ENCODE peak calls at places on chromosomes 13 and 19, in seven cellular contexts. K, T, N, B, W, O and L are unnamed samples.

GRCh38 chr19:852136-853013 is at the start of gene ELANE:
- DNase-seq in K (no peak), T (no peak), N (no peak), B (no peak), W (no peak), O (no peak), L (no peak)

GRCh38 chr19:8148410-8149231 is 771 bp downstream of the FBN3 start:
- DNase-seq in K (no peak), T (no peak), N (no peak), B (peak), W (peak), O (no peak), L (no peak)

GRCh38 chr13:90414691-90415596 is 932.5 kb upstream of the MIR17HG start:
- DNase-seq in K (peak), T (no peak), N (no peak), B (no peak), W (peak), O (no peak), L (peak)

GRCh38 chr13:80888421-80888820 is 547.5 kb upstream of the SPRY2 start:
- DNase-seq in K (no peak), T (no peak), N (no peak), B (no peak), W (no peak), O (no peak), L (no peak)

GRCh38 chr13:98802999-98803666 is 50.7 kb upstream of the SLC15A1 start:
- DNase-seq in K (no peak), T (no peak), N (no peak), B (no peak), W (no peak), O (no peak), L (no peak)

GRCh38 chr13:98004107-98004506 is 50.6 kb downstream of the IPO5 start:
- DNase-seq in K (peak), T (no peak), N (no peak), B (no peak), W (peak), O (no peak), L (peak)

GRCh38 chr19:48760514-48761221 is 5.3 kb downstream of the FGF21 start:
- DNase-seq in K (no peak), T (no peak), N (no peak), B (no peak), W (no peak), O (no peak), L (no peak)

GRCh38 chr19:48629599-48630288 is 7.4 kb downstream of the DBP start:
- DNase-seq in K (no peak), T (no peak), N (no peak), B (no peak), W (peak), O (no peak), L (peak)

GRCh38 chr13:92994056-92994455 is 232.6 kb upstream of the GPC6 start:
- DNase-seq in K (peak), T (no peak), N (no peak), B (no peak), W (no peak), O (no peak), L (peak)

GRCh38 chr13:83057119-83057518 is 825.2 kb downstream of the SLITRK1 start:
- DNase-seq in K (peak), T (no peak), N (no peak), B (no peak), W (no peak), O (no peak), L (peak)

GRCh38 chr19:32858155-32858554 is 11.4 kb downstream of the SLC7A9 start:
- DNase-seq in K (no peak), T (no peak), N (no peak), B (no peak), W (no peak), O (no peak), L (no peak)

GRCh38 chr13:36553501-36553900 is 120.3 kb upstream of the SERTM1 start:
- DNase-seq in K (no peak), T (no peak), N (no peak), B (no peak), W (no peak), O (no peak), L (no peak)

GRCh38 chr19:41411682-41412265 is 14.2 kb downstream of the BCKDHA start:
- DNase-seq in K (no peak), T (peak), N (no peak), B (no peak), W (peak), O (no peak), L (no peak)

GRCh38 chr13:94305463-94305862 is 174.0 kb downstream of the DCT start:
- DNase-seq in K (peak), T (no peak), N (no peak), B (no peak), W (peak), O (no peak), L (peak)

GRCh38 chr19:47296036-47296435 is 13.6 kb upstream of the C5AR1 start:
- DNase-seq in K (peak), T (no peak), N (peak), B (peak), W (peak), O (peak), L (peak)

GRCh38 chr13:95437561-95437960 is 115.0 kb upstream of the CLDN10 start:
- DNase-seq in K (no peak), T (no peak), N (no peak), B (no peak), W (no peak), O (no peak), L (no peak)

GRCh38 chr13:114281351-114282142 is at the start of gene UPF3A:
- DNase-seq in K (peak), T (peak), N (peak), B (peak), W (peak), O (peak), L (peak)

GRCh38 chr13:59391696-59392095 is 772.0 kb downstream of the DIAPH3 start:
- DNase-seq in K (peak), T (peak), N (peak), B (peak), W (peak), O (peak), L (peak)

GRCh38 chr13:43171489-43171888 is 148.1 kb downstream of the DNAJC15 start:
- DNase-seq in K (no peak), T (no peak), N (no peak), B (no peak), W (no peak), O (no peak), L (no peak)

GRCh38 chr19:48991823-48992570 is 1.1 kb downstream of the GYS1 start:
- DNase-seq in K (peak), T (no peak), N (no peak), B (no peak), W (peak), O (no peak), L (peak)

GRCh38 chr13:60407095-60407494 is 10.1 kb downstream of the TDRD3 start:
- DNase-seq in K (no peak), T (no peak), N (no peak), B (no peak), W (no peak), O (no peak), L (no peak)

GRCh38 chr13:24251525-24251924 is 57.9 kb upstream of the C1QTNF9 start:
- DNase-seq in K (no peak), T (no peak), N (peak), B (no peak), W (no peak), O (peak), L (no peak)

GRCh38 chr19:47479701-47480503 is 4.1 kb downstream of the KPTN start:
- DNase-seq in K (no peak), T (no peak), N (no peak), B (no peak), W (peak), O (no peak), L (peak)

GRCh38 chr19:46629546-46630025 is 4.7 kb upstream of the PTGIR start:
- DNase-seq in K (no peak), T (no peak), N (no peak), B (no peak), W (no peak), O (no peak), L (no peak)

GRCh38 chr13:26473571-26474230 is 83.8 kb upstream of the WASF3 start:
- DNase-seq in K (no peak), T (no peak), N (no peak), B (no peak), W (no peak), O (no peak), L (no peak)

GRCh38 chr13:45441633-45442032 is 23.1 kb upstream of the COG3 start:
- DNase-seq in K (peak), T (no peak), N (no peak), B (no peak), W (peak), O (no peak), L (peak)

GRCh38 chr13:61453121-61453520 is 37.5 kb upstream of the PCDH20 start:
- DNase-seq in K (no peak), T (no peak), N (no peak), B (no peak), W (no peak), O (no peak), L (no peak)

GRCh38 chr13:33862006-33862405 is 44.1 kb downstream of the RFC3 start:
- DNase-seq in K (no peak), T (no peak), N (no peak), B (no peak), W (no peak), O (no peak), L (no peak)